ENCODE peak calls at places on chromosomes 4 and X, in five cellular contexts. O is suprapubic skin, T is spleen, Z is HepG2, N is A549. U is an unnamed sample.

GRCh38 chr4:683982-684571 is 4.9 kb downstream of the SLC49A3 start:
- DNase-seq in O (peak; percentile 86), T (peak; percentile 86), N (peak; percentile 73), Z (peak; percentile 63), U (peak; percentile 82)

GRCh38 chr4:140103676-140104075 is 50.3 kb downstream of the MAML3 start:
- DNase-seq in N (peak; percentile 85), T (no peak), O (no peak), Z (no peak), U (no peak)

GRCh38 chr4:40180356-40180755 is 16.5 kb upstream of the RHOH start:
- DNase-seq in T (no peak), O (no peak), N (peak; percentile 42), Z (no peak), U (no peak)

GRCh38 chr4:109033993-109034392 is 268.5 kb downstream of the COL25A1 start:
- DNase-seq in O (no peak), Z (no peak), N (no peak), T (no peak), U (no peak)

GRCh38 chr4:156496797-156497196 is 474.8 kb downstream of the PDGFC start:
- DNase-seq in N (no peak), T (no peak), O (no peak), Z (no peak), U (no peak)

GRCh38 chrX:39996561-39996960 is 101.2 kb downstream of the BCOR start:
- DNase-seq in Z (no peak), N (no peak), T (no peak), O (no peak), U (no peak)

GRCh38 chr4:97104006-97104405 is 1039.3 kb downstream of the STPG2 start:
- DNase-seq in T (no peak), Z (no peak), O (no peak), N (no peak), U (no peak)

GRCh38 chr4:15434086-15434485 is 6.3 kb downstream of the C1QTNF7 start:
- DNase-seq in Z (no peak), N (no peak), O (no peak), T (no peak), U (no peak)

GRCh38 chrX:43949669-43950068 is 23.5 kb downstream of the NDP start:
- DNase-seq in O (no peak), Z (peak; percentile 10), T (peak; percentile 77), N (peak; percentile 48), U (peak; percentile 47)

GRCh38 chrX:31154941-31155340 is 83.1 kb upstream of the FTHL17 start:
- DNase-seq in Z (no peak), N (no peak), T (no peak), O (no peak), U (no peak)

GRCh38 chr4:79574741-79575451 is 166.9 kb upstream of the GK2 start:
- DNase-seq in Z (no peak), O (no peak), T (no peak), N (no peak), U (no peak)

GRCh38 chrX:131677655-131678628 is 134.1 kb downstream of the OR13H1 start:
- DNase-seq in Z (peak; percentile 18), T (peak; percentile 79), O (no peak), N (peak; percentile 38), U (peak; percentile 28)

DNA sequence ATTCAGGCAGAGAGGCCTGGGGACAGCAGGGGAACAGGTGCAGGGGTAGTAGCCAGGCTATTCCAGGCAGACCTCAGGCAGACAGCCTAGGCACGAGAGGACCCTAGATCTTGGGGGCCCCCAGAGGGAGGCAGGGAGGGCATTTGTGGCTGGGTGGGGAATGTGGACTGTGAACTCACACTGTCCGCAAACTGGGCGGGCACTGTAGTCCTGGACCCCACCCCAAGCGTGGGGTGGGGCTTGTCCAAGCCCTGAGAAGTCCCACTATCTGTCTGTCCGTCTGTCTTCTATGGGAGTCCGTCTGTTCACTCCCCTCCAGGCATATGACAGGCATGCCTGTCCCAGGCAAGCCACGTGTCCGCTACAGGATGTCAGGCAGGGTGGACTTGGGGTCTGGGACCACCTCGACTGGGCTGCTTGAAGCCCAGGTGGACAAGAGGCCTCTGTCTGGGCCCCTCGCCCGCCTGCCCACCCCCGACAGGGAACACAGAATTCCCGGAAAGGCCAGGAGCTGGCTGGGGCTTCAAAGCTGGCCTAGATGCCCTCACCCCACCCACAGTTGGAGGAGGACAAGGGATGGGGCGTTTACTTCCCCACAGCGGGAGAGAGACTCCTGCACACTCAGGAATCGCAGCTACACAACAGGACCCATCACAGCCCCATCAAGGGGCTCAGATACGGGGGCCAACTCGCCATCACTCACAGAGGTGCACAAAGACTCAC is at the start of gene SLC38A5:
- DNase-seq in O (no peak), Z (peak; percentile 60), N (no peak), T (peak; percentile 70), U (no peak)
- TF ChIP-seq POLR2A in O (no peak), Z (no peak), N (no peak), T (no peak), U (no peak)

GRCh38 chr4:124803026-124803425 is 90.5 kb upstream of the ANKRD50 start:
- DNase-seq in N (no peak), Z (no peak), T (no peak), O (no peak), U (no peak)

GRCh38 chr4:124804584-124804983 is 92.1 kb upstream of the ANKRD50 start:
- DNase-seq in N (no peak), Z (no peak), T (no peak), O (no peak), U (no peak)

GRCh38 chr4:124804041-124804440 is 91.5 kb upstream of the ANKRD50 start:
- DNase-seq in N (no peak), T (no peak), Z (no peak), O (no peak), U (no peak)

GRCh38 chr4:124806403-124806802 is 93.9 kb upstream of the ANKRD50 start:
- DNase-seq in Z (no peak), T (no peak), N (no peak), O (no peak), U (no peak)

DNA sequence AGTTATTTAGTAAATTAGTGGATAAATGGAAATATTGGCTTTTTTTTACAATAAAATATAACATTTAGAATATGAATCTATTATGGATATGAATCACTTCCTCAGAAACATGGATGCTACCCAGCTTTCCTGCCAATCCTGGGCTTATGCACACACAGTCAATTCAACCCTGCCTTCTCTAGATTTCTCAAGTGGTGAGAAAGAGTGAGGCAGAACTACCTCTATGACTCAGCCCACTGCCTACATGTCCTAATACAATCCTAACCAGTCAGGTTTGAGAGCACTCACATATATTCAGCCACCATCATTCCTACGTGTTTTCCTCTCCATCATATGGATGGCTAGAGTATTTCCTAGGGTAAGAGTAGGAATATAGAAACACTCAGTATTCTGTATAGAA is 91.1 kb upstream of the ANKRD50 start:
- DNase-seq in T (no peak), N (peak; percentile 0), Z (no peak), O (no peak), U (no peak)
- H3K4me3 ChIP-seq in T (no peak overlapping the region), N (no peak overlapping the region), Z (no peak overlapping the region), O (no peak overlapping the region), U (no peak overlapping the region)

GRCh38 chrX:54785901-54786300 is 12.2 kb downstream of the ITIH6 start:
- DNase-seq in N (peak; percentile 21), Z (peak; percentile 7), T (no peak), O (no peak), U (no peak)
- TF ChIP-seq CTCF in N (no peak), Z (peak; percentile 46), T (no peak), O (no peak), U (no peak)

DNA sequence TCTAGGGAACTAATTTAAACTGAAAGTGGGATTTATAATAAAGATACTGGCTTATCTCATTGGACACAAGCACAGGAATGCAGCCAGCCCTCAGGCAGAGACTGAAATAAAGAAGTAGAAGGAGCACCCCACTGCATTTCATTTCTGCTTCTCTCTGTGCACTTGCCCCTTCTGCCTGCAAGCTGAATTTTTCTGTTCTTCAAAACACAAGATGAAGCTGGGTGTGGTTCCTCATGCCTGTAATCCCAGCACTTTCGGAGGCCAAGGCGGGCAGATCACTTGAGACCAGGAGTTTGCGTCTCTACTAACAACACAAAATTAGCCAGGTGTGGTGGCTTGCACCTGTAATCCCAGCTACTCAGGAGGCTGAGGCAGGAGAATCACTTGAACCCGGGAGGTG is 17.7 kb upstream of the C4orf36 start:
- DNase-seq in T (no peak), Z (no peak), O (no peak), N (no peak), U (no peak)
- TF ChIP-seq POLR2A in T (no peak), Z (no peak), O (no peak), N (no peak), U (no peak)

DNA sequence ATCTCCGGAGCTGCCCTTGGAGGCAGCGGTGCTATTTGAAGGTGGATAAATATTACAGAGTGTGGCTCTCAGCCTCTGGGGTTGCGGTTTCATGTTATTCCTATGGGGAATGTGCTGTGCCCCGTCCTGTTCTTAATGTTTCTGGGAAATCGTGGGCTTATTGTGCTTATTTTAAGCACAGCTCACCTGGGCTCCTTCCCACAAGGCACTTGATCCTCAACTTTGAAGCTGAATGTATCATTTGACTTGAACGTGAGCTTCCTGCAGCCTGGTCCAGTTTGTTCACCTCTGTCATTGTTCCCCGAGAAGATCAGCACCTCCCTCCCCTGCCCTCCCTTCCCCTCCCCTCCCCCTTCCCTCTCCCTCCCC is 3.9 kb downstream of the SORCS2 start:
- DNase-seq in N (no peak), Z (no peak), T (no peak), O (peak; percentile 29), U (no peak)
- H3K4me3 ChIP-seq in N (no peak overlapping the region), Z (no peak overlapping the region), T (no peak overlapping the region), O (no peak overlapping the region), U (no peak overlapping the region)

U was measured in Peyer's patch.